ENCODE peak calls at places on chromosomes 6 and 20, in ten cellular contexts. W is HL-60, R is endothelial cell of umbilical vein, E is vagina, K is K562, P is GM12878, D is HCT116, U is spleen, T is SK-N-SH, J is transverse colon. N is an unnamed sample.
A peak's percentile ranks its signal among the peaks of the same experiment; 100 is the strongest.

GRCh38 chr6:71496018-71496800 is 207.6 kb downstream of the OGFRL1 start:
- DNase-seq in W (no peak), D (no peak), T (no peak), K (no peak), R (peak; percentile 67), U (no peak), J (peak; percentile 25), P (peak; percentile 38), E (no peak), N (no peak)

GRCh38 chr6:30447237-30447636 is 42.1 kb upstream of the HLA-E start:
- DNase-seq in W (no peak), U (no peak), P (no peak), T (no peak), J (no peak), E (no peak), R (peak; percentile 26), D (peak; percentile 36), K (no peak), N (no peak)

GRCh38 chr6:45951771-45952529 is 63.7 kb downstream of the CLIC5 start:
- DNase-seq in K (no peak), U (no peak), R (no peak), E (no peak), D (no peak), P (no peak), J (peak; percentile 23), T (no peak), W (no peak), N (no peak)

GRCh38 chr20:58106143-58106750 is 122.2 kb downstream of the ANKRD60 start:
- DNase-seq in U (no peak), J (no peak), E (peak; percentile 49), D (no peak), W (no peak), R (no peak), P (no peak), T (no peak), K (no peak), N (no peak)

GRCh38 chr20:57659789-57660509 is 39.7 kb upstream of the ZBP1 start:
- DNase-seq in T (peak; percentile 23), R (no peak), P (no peak), J (peak; percentile 4), D (no peak), U (peak; percentile 55), E (peak; percentile 77), W (no peak), K (no peak), N (peak; percentile 26)

GRCh38 chr6:166330612-166331011 is 11.7 kb downstream of the SFT2D1 start:
- DNase-seq in R (no peak), W (no peak), E (no peak), D (no peak), K (peak; percentile 94), J (peak; percentile 30), T (peak; percentile 94), P (no peak), U (peak; percentile 77), N (no peak)

GRCh38 chr6:109799664-109800063 is 108.6 kb downstream of the FIG4 start:
- DNase-seq in K (no peak), D (no peak), J (no peak), T (no peak), W (no peak), P (no peak), U (no peak), R (no peak), E (no peak), N (no peak)

GRCh38 chr6:148761532-148761951 is 14.7 kb downstream of the UST start:
- DNase-seq in K (no peak), U (peak; percentile 86), R (no peak), J (peak; percentile 30), E (no peak), P (no peak), W (peak; percentile 19), D (no peak), T (no peak), N (no peak)

GRCh38 chr6:30741789-30742315 is 635 bp downstream of the FLOT1 start:
- DNase-seq in J (peak; percentile 26), T (no peak), R (peak; percentile 90), D (no peak), W (no peak), E (no peak), P (no peak), U (peak; percentile 80), K (no peak), N (no peak)

GRCh38 chr6:38603966-38604365 is 35.8 kb downstream of the BTBD9 start:
- DNase-seq in P (no peak), D (no peak), J (no peak), K (no peak), W (no peak), E (no peak), T (no peak), R (no peak), U (no peak), N (no peak)

GRCh38 chr20:60727425-60727824 is 524.6 kb upstream of the CDH4 start:
- DNase-seq in W (no peak), K (no peak), P (no peak), R (no peak), J (no peak), E (no peak), U (no peak), D (no peak), T (no peak), N (no peak)

GRCh38 chr6:44192428-44193041 is 24.2 kb upstream of the MYMX start:
- DNase-seq in R (peak; percentile 56), U (no peak), P (no peak), E (no peak), T (no peak), K (no peak), W (no peak), D (no peak), J (no peak), N (no peak)
- TF ChIP-seq POLR2AphosphoS5 in R (no peak), U (no peak), P (no peak), E (no peak), T (no peak), K (no peak), W (no peak), D (no peak), J (no peak), N (no peak)

DNA sequence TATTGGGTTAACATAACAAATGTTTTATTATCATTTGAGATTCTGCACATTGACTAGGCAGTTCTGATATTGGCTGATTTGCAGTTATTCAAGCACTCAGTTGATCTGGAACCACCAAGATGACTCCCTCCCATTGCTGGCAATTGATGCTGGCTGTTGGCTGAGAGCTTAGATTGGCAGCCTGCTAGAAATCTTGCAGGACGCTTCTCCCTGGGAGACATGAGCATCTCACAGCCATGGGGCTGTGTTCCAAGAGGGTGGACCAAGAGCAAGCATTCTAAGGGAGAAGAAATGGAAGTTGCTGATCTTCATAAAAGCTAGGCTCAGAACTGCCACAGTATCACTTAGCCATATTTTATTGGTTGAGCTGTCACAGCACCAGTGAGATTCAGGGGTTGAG is 233.5 kb upstream of the ID4 start:
- DNase-seq in R (no peak), E (no peak), K (no peak), P (no peak), J (no peak), T (no peak), U (no peak), D (no peak), W (no peak), N (no peak)
- TF ChIP-seq POLR2AphosphoS5 in R (no peak), E (no peak), K (no peak), P (no peak), J (no peak), T (no peak), U (no peak), D (no peak), W (no peak), N (no peak)

GRCh38 chr6:35599761-35600658 is 87.3 kb upstream of the TULP1 start:
- DNase-seq in J (no peak), D (no peak), R (peak; percentile 25), P (no peak), U (no peak), T (no peak), E (no peak), K (no peak), W (no peak), N (no peak)

GRCh38 chr6:35600659-35601125 is 88.0 kb upstream of the TULP1 start:
- DNase-seq in R (peak; percentile 81), E (no peak), W (no peak), J (no peak), D (no peak), U (no peak), T (no peak), P (no peak), K (no peak), N (no peak)

GRCh38 chr6:35602133-35602946 is 86.4 kb downstream of the FKBP5 start:
- DNase-seq in W (peak; percentile 70), T (peak; percentile 24), E (peak; percentile 90), U (peak; percentile 41), J (no peak), P (no peak), D (no peak), R (peak; percentile 66), K (no peak), N (no peak)

GRCh38 chr6:35603326-35604202 is 85.2 kb downstream of the FKBP5 start:
- DNase-seq in T (no peak), K (no peak), P (no peak), D (no peak), W (no peak), U (peak; percentile 61), E (peak; percentile 82), J (no peak), R (peak; percentile 73), N (no peak)

DNA sequence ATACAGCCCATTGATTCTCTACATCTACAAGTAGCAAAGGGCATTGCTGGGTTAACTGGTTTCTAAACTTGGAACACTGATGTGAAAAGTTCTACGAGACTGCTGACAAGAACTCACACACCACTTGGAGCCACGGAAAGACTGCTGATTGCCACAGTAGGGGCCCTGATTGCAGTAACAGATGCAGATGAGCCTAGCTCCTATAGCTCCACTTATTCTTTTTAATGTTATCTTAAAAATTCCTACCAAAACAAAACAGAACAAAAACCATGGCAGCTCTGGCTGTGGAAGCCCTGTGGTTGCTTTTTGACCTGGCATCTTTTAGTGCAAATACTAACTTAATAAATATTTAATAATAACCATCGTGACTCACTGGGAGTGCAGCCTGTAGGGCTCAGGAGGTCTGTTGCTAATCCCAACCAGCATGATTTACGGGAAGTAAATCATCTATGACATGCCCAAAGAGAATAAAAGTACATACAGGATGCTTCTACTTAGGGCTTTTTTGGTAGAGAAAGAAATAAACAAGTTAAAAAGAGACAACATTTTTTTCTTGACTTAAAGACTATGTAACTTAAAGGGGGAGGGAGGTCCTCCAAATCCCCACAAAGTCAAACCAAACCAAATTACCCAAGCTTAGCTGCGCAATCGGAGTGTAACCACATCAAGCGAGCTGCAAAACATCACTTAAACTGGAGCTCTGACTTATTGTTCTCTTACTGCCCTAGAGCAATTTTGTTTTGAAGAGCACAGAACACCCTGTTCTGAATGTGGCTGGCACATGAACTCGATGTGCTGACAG is 87.2 kb downstream of the FKBP5 start:
- DNase-seq in T (peak; percentile 58), J (peak; percentile 69), E (peak; percentile 96), R (peak; percentile 88), W (peak; percentile 92), P (no peak), K (no peak), D (peak; percentile 72), U (peak; percentile 75), N (no peak)
- TF ChIP-seq POLR2AphosphoS5 in T (peak; percentile 24), J (peak; percentile 92), E (peak; percentile 99), R (no peak), W (no peak), P (no peak), K (no peak), D (no peak), U (peak; percentile 29), N (no peak)

DNA sequence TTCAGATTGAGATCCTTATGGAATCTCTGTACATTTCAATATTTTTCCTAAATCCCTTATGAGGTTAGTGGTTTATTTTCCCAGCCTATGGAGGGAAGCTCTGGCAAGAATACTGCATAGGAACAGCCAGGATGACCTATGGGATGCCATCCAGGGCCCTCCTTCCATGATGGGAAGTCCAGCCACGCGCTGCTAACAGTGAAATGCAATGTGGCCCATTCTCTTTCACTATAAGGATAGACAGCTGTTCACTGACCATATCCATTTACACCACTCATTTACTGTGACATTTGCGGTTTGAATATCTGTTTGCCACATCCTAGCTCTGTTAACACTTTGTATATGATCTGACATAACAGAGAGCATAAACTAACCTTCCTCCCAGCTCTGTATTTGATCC is 471.7 kb downstream of the CBLN4 start:
- DNase-seq in U (no peak), K (no peak), E (no peak), D (no peak), W (no peak), P (no peak), R (no peak), J (no peak), T (no peak), N (no peak)
- TF ChIP-seq POLR2AphosphoS5 in U (no peak), K (no peak), E (no peak), D (no peak), W (no peak), P (no peak), R (no peak), J (no peak), T (no peak), N (no peak)

N was measured in GM12892.